ENCODE peak calls at places on chromosomes 12 and 14, in four cellular contexts. G, S, H and E are unnamed samples.

GRCh38 chr12:102593128-102593527 is 112.8 kb upstream of the IGF1 start:
- DNase-seq in H (no peak), S (no peak), G (no peak), E (no peak)

GRCh38 chr14:23548351-23549318 is 2.9 kb downstream of the ZFHX2 start:
- DNase-seq in H (no peak), S (no peak), G (no peak), E (no peak)

GRCh38 chr12:124390442-124391116 is 95.7 kb downstream of the RFLNA start:
- DNase-seq in S (no peak), G (peak; percentile 23), H (no peak), E (no peak)

GRCh38 chr14:92625213-92625612 is 111.6 kb downstream of the RIN3 start:
- DNase-seq in G (no peak), H (no peak), S (no peak), E (no peak)

GRCh38 chr14:105487449-105487985 is 831 bp downstream of the CRIP1 start:
- DNase-seq in H (no peak), G (no peak), S (no peak), E (no peak)

GRCh38 chr14:77799863-77800730 is at the start of gene ADCK1:
- DNase-seq in S (peak; percentile 80), G (peak; percentile 34), H (peak; percentile 68), E (peak; percentile 87)

GRCh38 chr14:23186913-23187654 is 3.6 kb upstream of the SLC7A8 start:
- DNase-seq in G (peak; percentile 5), S (peak; percentile 71), H (peak; percentile 78), E (peak; percentile 63)

GRCh38 chr12:62601765-62602444 is 135.3 kb downstream of the MON2 start:
- DNase-seq in H (peak; percentile 31), G (no peak), S (no peak), E (no peak)

GRCh38 chr12:59736786-59737185 is 141.0 kb downstream of the SLC16A7 start:
- DNase-seq in G (no peak), S (no peak), H (no peak), E (no peak)

GRCh38 chr12:50354908-50355307 is 41.5 kb downstream of the FAM186A start:
- DNase-seq in S (no peak), H (no peak), G (no peak), E (no peak)

GRCh38 chr12:62631531-62632520 is 165.2 kb downstream of the MON2 start:
- DNase-seq in H (peak; percentile 25), G (no peak), S (no peak), E (no peak)

GRCh38 chr14:73503648-73504047 is 12.9 kb downstream of the RIOX1 start:
- DNase-seq in S (no peak), G (peak; percentile 27), H (no peak), E (no peak)

GRCh38 chr12:131087991-131088700 is 134.4 kb downstream of the ADGRD1 start:
- DNase-seq in S (no peak), H (no peak), G (no peak), E (no peak)

GRCh38 chr14:78970677-78971076 is 800.5 kb downstream of the NRXN3 start:
- DNase-seq in H (no peak), S (no peak), G (no peak), E (no peak)

GRCh38 chr12:48936379-48936979 is 11.2 kb upstream of the FKBP11 start:
- DNase-seq in S (peak; percentile 84), G (no peak), H (peak; percentile 43), E (peak; percentile 90)

GRCh38 chr12:55700255-55701018 is 7.3 kb downstream of the ITGA7 start:
- DNase-seq in H (no peak), S (no peak), G (no peak), E (no peak)

GRCh38 chr14:70254476-70254961 is 65.8 kb upstream of the SLC8A3 start:
- DNase-seq in S (peak; percentile 8), G (no peak), H (peak; percentile 43), E (peak; percentile 39)

GRCh38 chr14:51395361-51395849 is 155.4 kb downstream of the TMX1 start:
- DNase-seq in S (no peak), G (no peak), H (no peak), E (no peak)

GRCh38 chr12:39852346-39852745 is 232.7 kb upstream of the ABCD2 start:
- DNase-seq in S (no peak), H (no peak), G (no peak), E (no peak)

GRCh38 chr12:6667559-6668210 is 4.8 kb upstream of the ING4 start:
- DNase-seq in S (no peak), H (no peak), G (no peak), E (no peak)

GRCh38 chr12:104859144-104859543 is 98.9 kb downstream of the SLC41A2 start:
- DNase-seq in G (no peak), H (no peak), S (no peak), E (no peak)

GRCh38 chr14:73227812-73228781 is 9.2 kb upstream of the PAPLN start:
- DNase-seq in G (no peak), H (peak; percentile 38), S (no peak), E (no peak)

GRCh38 chr14:101254805-101255764 is 306.2 kb upstream of the DIO3 start:
- DNase-seq in H (no peak), G (no peak), S (no peak), E (no peak)

GRCh38 chr14:75258803-75259509 is 19.7 kb upstream of the FOS start:
- DNase-seq in H (peak; percentile 96), G (peak; percentile 96), S (peak; percentile 93), E (peak; percentile 98)

GRCh38 chr12:88870000-88870737 is 289.9 kb upstream of the KITLG start:
- DNase-seq in G (no peak), S (no peak), H (no peak), E (no peak)

GRCh38 chr12:63989301-63989845 is 144.9 kb downstream of the SRGAP1 start:
- DNase-seq in G (no peak), H (peak; percentile 55), S (no peak), E (no peak)

GRCh38 chr12:47905313-47905730 is 528 bp upstream of the VDR start:
- DNase-seq in S (peak; percentile 62), H (no peak), G (no peak), E (peak; percentile 61)

GRCh38 chr14:55711171-55711811 is 131.3 kb downstream of the KTN1 start:
- DNase-seq in S (no peak), G (no peak), H (no peak), E (no peak)

GRCh38 chr12:31590730-31591307 is at the start of gene DENND5B:
- DNase-seq in S (peak; percentile 84), G (no peak), H (peak; percentile 50), E (peak; percentile 81)

GRCh38 chr12:10722502-10722904 is 620 bp downstream of the YBX3 start:
- DNase-seq in S (peak; percentile 58), G (no peak), H (peak; percentile 19), E (peak; percentile 35)

GRCh38 chr12:52126050-52126604 is 46.6 kb downstream of the SMIM41 start:
- DNase-seq in G (no peak), H (no peak), S (no peak), E (peak; percentile 4)

GRCh38 chr14:99401624-99402282 is 78.9 kb downstream of the SETD3 start:
- DNase-seq in G (no peak), S (no peak), H (peak; percentile 35), E (no peak)

GRCh38 chr12:117679776-117680175 is 289.0 kb downstream of the KSR2 start:
- DNase-seq in H (no peak), S (no peak), G (no peak), E (no peak)

GRCh38 chr12:40959041-40959440 is 229.1 kb upstream of the PDZRN4 start:
- DNase-seq in S (no peak), G (no peak), H (no peak), E (no peak)

GRCh38 chr12:95214466-95214865 is 2.8 kb downstream of the FGD6 start:
- DNase-seq in H (no peak), S (no peak), G (no peak), E (no peak)

GRCh38 chr12:99281277-99281676 is 366.3 kb upstream of the GARIN6 start:
- DNase-seq in H (no peak), G (no peak), S (no peak), E (no peak)

GRCh38 chr12:122333142-122334087 is 67.1 kb upstream of the VPS33A start:
- DNase-seq in H (no peak), S (peak; percentile 18), G (no peak), E (no peak)

GRCh38 chr14:97298775-97299174 is 501.6 kb downstream of the VRK1 start:
- DNase-seq in H (no peak), S (no peak), G (no peak), E (no peak)

GRCh38 chr14:104298458-104298857 is 160.1 kb downstream of the KIF26A start:
- DNase-seq in H (no peak), S (no peak), G (no peak), E (no peak)
- TF ChIP-seq FOXK2 in H (no peak), S (no peak), G (no peak), E (no peak)

GRCh38 chr12:112798019-112798760 is 6.6 kb downstream of the RPH3A start:
- DNase-seq in H (no peak), S (no peak), G (no peak), E (no peak)
- TF ChIP-seq FOXK2 in H (no peak), S (no peak), G (no peak), E (no peak)

DNA sequence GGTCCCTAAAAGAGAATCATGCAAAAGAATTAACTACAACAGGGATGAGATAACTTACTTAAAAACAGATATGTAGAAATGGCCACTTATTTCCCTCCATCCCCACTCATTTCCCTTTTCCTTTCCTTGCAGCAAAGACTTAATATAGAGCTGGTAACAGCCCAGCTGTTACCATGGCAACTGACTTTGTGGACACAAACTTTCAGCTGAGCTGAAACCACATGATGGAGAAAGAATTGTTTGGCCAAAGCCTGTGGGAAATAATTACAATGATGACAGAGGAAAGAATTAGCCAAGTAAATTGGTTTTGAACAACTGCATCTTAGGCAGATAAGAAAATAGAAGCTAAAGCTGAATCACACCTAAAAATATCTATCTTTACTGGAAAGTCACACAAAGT is 364.9 kb downstream of the GALC start:
- DNase-seq in S (no peak), G (no peak), H (peak; percentile 1), E (no peak)
- TF ChIP-seq FOXK2 in S (no peak), G (no peak), H (no peak), E (no peak)

DNA sequence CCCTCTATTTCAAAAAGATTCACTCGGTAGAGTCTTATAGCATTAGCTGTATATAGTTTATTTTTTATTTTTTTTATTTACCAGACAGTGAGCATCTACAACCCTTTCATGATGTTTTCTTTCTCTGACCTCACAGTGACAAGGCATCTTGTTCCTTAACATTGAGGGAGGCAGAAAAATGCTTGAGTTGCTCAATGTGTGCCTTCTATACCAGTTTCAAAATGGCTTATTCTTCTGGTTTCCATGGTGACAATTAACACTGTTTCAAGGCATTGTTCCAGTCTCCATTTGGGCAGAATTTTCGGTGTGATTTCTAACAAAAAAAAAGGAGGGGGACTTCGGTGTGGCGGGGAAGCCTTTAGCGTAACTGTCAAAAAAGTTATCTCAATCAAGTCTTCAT is 209.7 kb upstream of the NPAS3 start:
- DNase-seq in H (no peak), S (no peak), G (no peak), E (no peak)
- TF ChIP-seq FOXK2 in H (no peak), S (no peak), G (no peak), E (no peak)

GRCh38 chr12:119869720-119870119 is 7.4 kb downstream of the CIT start:
- DNase-seq in S (no peak), H (no peak), G (no peak), E (no peak)
- TF ChIP-seq FOXK2 in S (no peak), H (no peak), G (no peak), E (no peak)

DNA sequence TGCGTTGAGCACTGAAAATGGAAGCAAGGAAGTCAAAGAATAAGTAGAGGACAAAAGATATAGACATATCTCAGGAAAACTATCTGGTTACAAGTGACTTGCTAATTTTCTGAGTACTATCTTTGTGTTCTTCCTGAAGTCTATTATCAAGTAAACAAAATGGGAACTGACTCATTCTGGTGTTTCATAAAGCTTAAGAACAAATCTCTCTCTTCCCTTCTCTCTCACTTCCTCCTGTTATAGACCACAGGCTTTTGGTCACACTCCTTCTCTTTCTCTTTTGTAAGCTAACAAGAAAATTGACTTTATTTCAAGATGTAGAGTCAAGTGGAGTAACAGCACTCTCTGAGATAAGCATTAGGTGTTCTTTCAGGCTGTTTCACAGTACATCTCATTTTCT is 406.6 kb upstream of the SYT1 start:
- DNase-seq in H (no peak), G (peak; percentile 32), S (no peak), E (no peak)
- TF ChIP-seq FOXK2 in H (no peak), G (no peak), S (no peak), E (no peak)